ENCODE peak calls at places on chromosome 6, in five cellular contexts. M is HCT116; L is mucosa of descending colon; X is activated T-helper 1 cell treated with anti-CD3 and anti-CD28 coated beads, Interleukin-12 subunit alpha, Interleukin-12 subunit beta, Interleukin-2, Interleukin-4 antibody, amounts not matched to agents 30 ng/mL and 10 ng/mL and 1 ng/mL, durations not matched to agents 14 hours and 24 hours and 36 hours; Z is NCI-H510A treated with DMSO at 0.1 percent for 48 hours. E is an unnamed sample.
A peak's percentile ranks its signal among the peaks of the same experiment; 100 is the strongest.

GRCh38 chr6:21634582-21634981 is 41.0 kb downstream of the SOX4 start:
- DNase-seq in M (no peak), L (no peak), X (no peak), Z (no peak), E (no peak)

GRCh38 chr6:46254946-46255345 is 84.2 kb upstream of the ENPP5 start:
- DNase-seq in M (no peak), L (no peak), X (no peak), Z (no peak), E (no peak)

GRCh38 chr6:103798166-103798565 is 1061.6 kb downstream of the HACE1 start:
- DNase-seq in M (no peak), L (no peak), X (no peak), Z (no peak), E (no peak)

GRCh38 chr6:76861403-76861802 is 601.9 kb downstream of the HTR1B start:
- DNase-seq in M (peak; percentile 7), L (no peak), X (no peak), Z (no peak), E (no peak)

GRCh38 chr6:153117986-153118886 is 12.8 kb downstream of the RGS17 start:
- DNase-seq in M (peak; percentile 21), L (no peak), X (no peak), Z (no peak), E (no peak)

GRCh38 chr6:129621252-129621651 is 88.7 kb downstream of the ARHGAP18 start:
- DNase-seq in M (no peak), L (peak; percentile 35), X (no peak), Z (no peak), E (no peak)

GRCh38 chr6:76684881-76685280 is 612.4 kb upstream of the IMPG1 start:
- DNase-seq in M (no peak), L (no peak), X (no peak), Z (no peak), E (no peak)

GRCh38 chr6:108597601-108598315 is 37.0 kb downstream of the FOXO3 start:
- DNase-seq in M (no peak), L (no peak), X (no peak), Z (no peak), E (no peak)

GRCh38 chr6:158461954-158462353 is 97.9 kb upstream of the TMEM181 start:
- DNase-seq in M (no peak), L (no peak), X (no peak), Z (no peak), E (no peak)